ENCODE peak calls at places on chromosomes 12 and 14, in four cellular contexts. A is gastrocnemius medialis, K is PC-3, D is AG09319. X is an unnamed sample.

GRCh38 chr12:118312578-118312977 is 60.1 kb downstream of the TAOK3 start:
- DNase-seq in D (no peak), A (no peak), K (peak), X (no peak)

GRCh38 chr14:100346306-100347091 is 23.4 kb downstream of the SLC25A47 start:
- DNase-seq in D (no peak), K (no peak), A (no peak), X (no peak)

GRCh38 chr14:99664636-99665273 is 19.3 kb upstream of the CYP46A1 start:
- DNase-seq in K (no peak), D (no peak), A (no peak), X (no peak)

GRCh38 chr14:87575378-87575777 is 417.6 kb downstream of the GALC start:
- DNase-seq in A (no peak), D (no peak), K (no peak), X (no peak)

GRCh38 chr12:80041691-80042090 is 57.6 kb upstream of the OTOGL start:
- DNase-seq in D (no peak), K (peak), A (no peak), X (peak)

GRCh38 chr14:74683406-74683805 is 29.5 kb downstream of the AREL1 start:
- DNase-seq in A (no peak), K (no peak), D (no peak), X (no peak)

GRCh38 chr14:24232645-24233537 is at the start of gene GMPR2:
- DNase-seq in K (no peak), A (no peak), D (no peak), X (no peak)

GRCh38 chr12:51970904-51971646 is 19.6 kb downstream of the ACVR1B start:
- DNase-seq in D (no peak), K (peak), A (no peak), X (peak)

DNA sequence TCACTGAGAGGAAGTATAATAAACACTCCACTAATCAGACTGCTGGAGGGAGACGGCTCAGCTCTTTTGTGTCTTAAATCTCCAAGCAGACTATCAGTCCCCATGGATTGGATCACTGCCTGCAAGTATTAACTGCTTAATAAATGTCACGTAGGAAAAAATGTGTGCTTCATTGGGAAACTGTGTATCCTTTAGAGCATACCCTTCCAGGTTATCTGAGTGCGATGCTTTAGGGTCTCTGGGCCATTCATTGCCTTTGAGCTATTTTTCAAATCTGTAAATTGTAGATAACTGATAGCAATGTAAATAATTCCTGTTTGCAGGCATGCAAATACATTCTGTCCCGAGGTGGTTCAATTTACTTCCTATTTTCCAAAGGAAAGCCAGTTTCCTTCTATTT is 45.0 kb upstream of the VASH1 start:
- DNase-seq in A (no peak), D (no peak), K (no peak), X (no peak)
- TF ChIP-seq CTCF in A (no peak), D (no peak), K (no peak), X (no peak)

DNA sequence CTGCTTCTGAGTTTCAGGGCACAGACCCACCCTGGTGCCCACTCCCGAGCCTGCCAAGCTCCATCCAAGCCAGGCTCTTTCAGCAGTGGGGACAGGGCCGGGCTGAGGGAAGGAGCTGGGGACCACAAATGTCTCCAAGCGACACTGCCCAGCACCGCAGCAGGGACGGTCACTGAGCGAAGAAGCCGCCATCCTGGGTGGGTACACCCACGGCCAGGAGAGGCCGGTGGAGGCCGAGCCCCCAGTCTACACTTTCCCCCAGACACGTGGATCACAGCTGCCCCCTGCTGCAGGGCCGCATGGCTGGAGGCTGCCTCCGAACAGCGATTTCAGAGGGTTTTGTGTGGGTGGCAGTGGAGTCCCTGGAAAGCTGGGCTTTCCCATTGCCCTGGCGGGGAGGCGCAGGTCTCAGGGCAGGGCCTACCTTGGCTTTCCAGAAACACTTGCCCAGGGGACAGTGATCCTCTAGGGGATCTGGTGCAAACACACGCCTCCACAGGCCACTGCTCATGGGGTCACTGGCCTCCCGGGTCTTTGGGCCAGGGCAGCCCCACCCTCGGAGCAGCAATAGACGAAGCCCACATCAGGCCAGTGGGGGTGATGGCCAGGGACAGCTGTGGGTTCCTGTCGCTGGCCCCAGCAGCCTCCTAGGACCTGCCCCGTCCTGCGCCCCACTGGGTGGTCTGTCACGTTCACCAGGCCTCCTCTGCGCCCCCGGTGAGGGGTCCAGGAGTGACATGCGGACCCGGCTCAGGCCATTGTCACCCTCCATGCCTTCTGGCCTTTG is 1.2 kb upstream of the GPR132 start:
- DNase-seq in K (no peak), D (no peak), A (no peak), X (no peak)
- TF ChIP-seq CTCF in K (no peak), D (no peak), A (no peak), X (no peak)

GRCh38 chr12:27309995-27310315 is 22.7 kb upstream of the BMAL2 start:
- DNase-seq in K (no peak), D (no peak), A (no peak), X (no peak)

GRCh38 chr12:27304856-27305255 is 27.8 kb upstream of the BMAL2 start:
- DNase-seq in A (no peak), K (no peak), D (no peak), X (no peak)

GRCh38 chr12:27309293-27309994 is 23.2 kb upstream of the BMAL2 start:
- DNase-seq in D (no peak), A (no peak), K (no peak), X (no peak)

GRCh38 chr12:27303139-27304111 is 29.2 kb upstream of the BMAL2 start:
- DNase-seq in A (no peak), K (peak), D (no peak), X (peak)

GRCh38 chr12:27305673-27306504 is 26.7 kb upstream of the BMAL2 start:
- DNase-seq in K (peak), A (no peak), D (peak), X (peak)
- TF ChIP-seq CTCF in K (peak), A (no peak), D (peak), X (peak)

GRCh38 chr14:104026024-104026423 is 59.5 kb upstream of the ASPG start:
- DNase-seq in D (no peak), K (no peak), A (no peak), X (no peak)
- TF ChIP-seq CTCF in D (no peak), K (no peak), A (no peak), X (no peak)

GRCh38 chr12:2360630-2361170 is 307.9 kb downstream of the CACNA1C start:
- DNase-seq in K (peak), A (no peak), D (no peak), X (no peak)
- TF ChIP-seq CTCF in K (peak), A (no peak), D (no peak), X (peak)

DNA sequence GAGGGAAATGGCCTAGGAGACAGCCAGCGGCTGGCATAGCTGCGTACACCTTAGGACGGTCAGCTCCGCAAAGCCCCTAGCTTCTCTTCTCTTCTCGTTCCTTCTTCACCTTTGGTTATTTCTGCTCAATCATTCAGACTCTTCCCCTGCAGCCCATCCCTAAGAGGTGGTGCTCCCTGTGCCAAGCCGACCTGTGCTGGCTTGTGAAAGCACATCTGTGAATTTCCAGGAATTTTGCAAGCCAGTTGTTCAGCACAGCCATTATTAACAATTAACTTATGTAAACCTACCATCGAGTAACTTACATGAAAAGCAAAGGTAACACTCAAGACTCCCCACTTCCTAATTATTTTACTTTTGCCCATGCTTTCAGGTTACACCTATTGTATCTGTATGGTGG is 20.9 kb upstream of the GPR68 start:
- DNase-seq in D (no peak), A (no peak), K (no peak), X (peak)
- TF ChIP-seq CTCF in D (no peak), A (no peak), K (no peak), X (no peak)